ENCODE peak calls at places on chromosomes 16 and 17, in five cellular contexts. E, K, T, Y and A are unnamed samples.

GRCh38 chr17:60510031-60510430 is 16.0 kb downstream of the APPBP2 start:
- DNase-seq in E (no peak), K (no peak), T (no peak), Y (no peak), A (no peak)

GRCh38 chr16:67021321-67021720 is 7.6 kb upstream of the CBFB start:
- DNase-seq in E (no peak), K (no peak), T (peak), Y (no peak), A (no peak)

GRCh38 chr17:38469875-38470274 is 41.6 kb downstream of the ARHGAP23 start:
- DNase-seq in E (no peak), K (no peak), T (no peak), Y (no peak), A (no peak)

GRCh38 chr16:50366126-50366525 is 2.7 kb downstream of the BRD7 start:
- DNase-seq in E (no peak), K (no peak), T (no peak), Y (no peak), A (no peak)

GRCh38 chr16:53960050-53960812 is 256.3 kb downstream of the FTO start:
- DNase-seq in E (no peak), K (no peak), T (no peak), Y (no peak), A (no peak)

GRCh38 chr17:44867841-44868240 is 20.2 kb downstream of the HIGD1B start:
- DNase-seq in E (no peak), K (no peak), T (no peak), Y (no peak), A (no peak)

GRCh38 chr17:64773836-64774761 is 112.0 kb upstream of the SMURF2 start:
- DNase-seq in E (peak), K (peak), T (peak), Y (no peak), A (no peak)

GRCh38 chr17:49748791-49749190 is 15.1 kb downstream of the FAM117A start:
- DNase-seq in E (no peak), K (no peak), T (peak), Y (peak), A (no peak)

GRCh38 chr17:55609737-55610201 is 98.5 kb upstream of the SMIM36 start:
- DNase-seq in E (no peak), K (no peak), T (peak), Y (no peak), A (no peak)

GRCh38 chr16:2040450-2041105 is 7.1 kb downstream of the NTHL1 start:
- DNase-seq in E (no peak), K (no peak), T (no peak), Y (no peak), A (no peak)

GRCh38 chr17:76224321-76224852 is 15.9 kb downstream of the RNF157 start:
- DNase-seq in E (no peak), K (no peak), T (no peak), Y (no peak), A (no peak)

GRCh38 chr17:79109584-79109983 is 35.0 kb downstream of the ENGASE start:
- DNase-seq in E (no peak), K (no peak), T (no peak), Y (no peak), A (no peak)

GRCh38 chr16:87343753-87344050 is 26.5 kb upstream of the C16orf95 start:
- DNase-seq in E (no peak), K (no peak), T (no peak), Y (no peak), A (no peak)

GRCh38 chr17:62860962-62861873 is 53.1 kb upstream of the MARCHF10 start:
- DNase-seq in E (no peak), K (no peak), T (no peak), Y (no peak), A (no peak)

GRCh38 chr16:12120331-12120981 is 143.9 kb downstream of the SNX29 start:
- DNase-seq in E (no peak), K (no peak), T (peak), Y (no peak), A (peak)
- H3K4me3 ChIP-seq in E (no peak), K (no peak), T (no peak), Y (no peak), A (no peak)

DNA sequence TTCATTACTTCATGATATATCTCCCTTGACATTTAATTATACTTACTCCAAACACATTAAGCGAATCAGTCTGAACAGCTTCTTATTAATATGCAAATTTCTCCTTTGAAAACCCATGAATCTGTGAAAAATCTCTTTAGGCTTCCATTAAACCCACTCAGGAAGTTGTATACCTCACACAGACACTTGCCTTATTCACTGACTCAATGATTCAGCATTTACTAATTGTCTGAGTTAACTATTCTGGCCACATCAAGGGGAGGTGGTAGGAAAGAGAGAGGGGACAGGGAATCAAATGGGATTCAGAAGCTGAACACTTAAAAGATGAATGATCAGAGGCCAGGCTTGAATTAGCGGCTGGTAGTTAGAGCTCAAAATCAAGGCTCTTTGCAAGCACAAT is 70.0 kb downstream of the HS3ST3A1 start:
- DNase-seq in E (no peak), K (no peak), T (no peak), Y (no peak), A (no peak)
- H3K27ac ChIP-seq in E (no peak), K (no peak), T (no peak), Y (no peak), A (no peak)

GRCh38 chr17:77331161-77331864 is 190.5 kb downstream of the SEC14L1 start:
- DNase-seq in E (peak), K (no peak), T (peak), Y (peak), A (peak)
- H3K4me3 ChIP-seq in E (no peak), K (no peak), T (no peak), Y (peak), A (no peak)

DNA sequence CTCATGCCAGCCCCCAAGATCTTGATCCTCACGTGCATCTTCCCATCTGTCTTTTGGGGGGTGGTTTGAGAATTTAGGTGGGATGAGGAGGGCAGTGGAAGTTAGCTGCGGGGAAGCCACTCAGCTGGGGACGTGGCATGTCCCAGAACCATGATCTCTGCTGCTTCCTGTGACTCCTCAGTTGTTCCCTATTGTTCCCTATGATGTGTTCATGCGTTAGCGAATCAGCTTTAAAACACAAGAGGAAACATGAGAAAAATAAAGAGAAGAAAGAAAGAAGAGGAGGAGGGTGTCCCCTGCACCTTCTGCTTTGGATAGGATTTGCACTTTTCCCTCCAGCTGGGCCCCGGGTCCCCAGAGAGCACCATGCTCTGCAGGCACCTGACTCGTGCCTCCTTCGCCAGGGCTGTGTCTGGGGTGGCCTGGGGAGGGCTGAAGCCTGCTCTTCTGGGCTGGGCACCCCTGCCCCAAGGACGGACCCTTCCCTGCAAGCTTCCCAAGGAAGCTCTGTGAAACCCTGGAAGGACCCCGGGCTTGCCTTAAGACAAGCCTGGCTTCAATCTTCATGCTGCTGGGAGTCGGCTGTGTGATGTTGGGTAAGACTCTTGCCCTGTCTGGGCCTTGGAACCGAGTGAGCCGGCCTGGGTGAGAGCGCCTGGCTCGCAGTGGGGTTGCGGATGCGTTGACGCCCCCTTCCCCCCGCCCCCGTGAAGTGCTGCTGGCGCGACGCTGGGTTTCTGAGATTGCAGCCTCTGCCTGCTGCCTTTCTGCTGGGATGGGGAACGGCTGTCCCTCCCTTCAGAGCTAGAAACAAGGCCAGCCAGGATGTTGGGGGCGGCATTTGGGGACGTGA is 62.8 kb upstream of the CIBAR2 start:
- DNase-seq in E (no peak), K (no peak), T (no peak), Y (no peak), A (no peak)
- H3K27ac ChIP-seq in E (peak), K (peak), T (peak), Y (no peak), A (no peak)